ENCODE peak calls at places on chromosomes 7 and 10, in eight cellular contexts. E is HCT116, C is K562, J is IMR-90, M is HepG2, U is GM12878, I is SK-N-SH, R is H1. D is an unnamed sample.

GRCh38 chr7:50304911-50305621 is 550 bp downstream of the IKZF1 start:
- DNase-seq in C (no peak), E (no peak), I (peak; percentile 25), J (no peak), U (no peak), M (no peak), R (no peak), D (no peak)

GRCh38 chr10:44894691-44895090 is 16.4 kb upstream of the TMEM72 start:
- DNase-seq in I (no peak), C (no peak), M (no peak), E (no peak), J (no peak), U (no peak), R (no peak), D (no peak)

GRCh38 chr10:54496852-54497251 is 304.2 kb downstream of the PCDH15 start:
- DNase-seq in M (no peak), U (no peak), E (no peak), I (no peak), J (no peak), C (no peak), R (no peak), D (no peak)

GRCh38 chr10:115572740-115573455 is 479.7 kb downstream of the ATRNL1 start:
- DNase-seq in U (no peak), C (no peak), I (peak; percentile 12), E (peak; percentile 7), J (no peak), M (no peak), R (no peak), D (peak; percentile 2)

GRCh38 chr7:44193011-44193802 is 4.0 kb upstream of the GCK start:
- DNase-seq in M (no peak), J (no peak), I (no peak), E (no peak), R (no peak), C (peak; percentile 70), U (no peak), D (no peak)

GRCh38 chr10:24552346-24553016 is 171.2 kb downstream of the ARHGAP21 start:
- DNase-seq in C (peak; percentile 85), E (peak; percentile 83), U (no peak), R (peak; percentile 98), J (no peak), I (peak; percentile 23), M (peak; percentile 35), D (peak; percentile 30)

GRCh38 chr10:91034494-91035157 is 113.7 kb upstream of the ANKRD1 start:
- DNase-seq in M (peak; percentile 9), C (no peak), R (no peak), I (no peak), J (peak; percentile 19), U (no peak), E (no peak), D (no peak)

GRCh38 chr7:127207806-127208205 is 44.9 kb downstream of the GRM8 start:
- DNase-seq in J (no peak), U (no peak), R (no peak), I (no peak), M (no peak), E (no peak), C (no peak), D (no peak)

GRCh38 chr10:63465293-63466167 is at the start of gene JMJD1C:
- DNase-seq in C (peak; percentile 87), R (peak; percentile 63), U (no peak), E (peak; percentile 72), M (peak; percentile 62), J (peak; percentile 84), I (peak; percentile 91), D (peak; percentile 89)

GRCh38 chr10:99548041-99548530 is 15.3 kb downstream of the NKX2-3 start:
- DNase-seq in C (no peak), R (no peak), J (peak; percentile 8), U (no peak), I (peak; percentile 35), M (peak; percentile 32), E (peak; percentile 50), D (peak; percentile 65)

GRCh38 chr7:10632707-10633106 is 341.0 kb upstream of the PHF14 start:
- DNase-seq in E (no peak), U (no peak), R (no peak), C (no peak), I (no peak), M (no peak), J (no peak), D (no peak)

GRCh38 chr10:25959540-25960232 is 25.7 kb downstream of the MYO3A start:
- DNase-seq in I (no peak), U (no peak), R (no peak), M (no peak), J (no peak), C (no peak), E (no peak), D (no peak)

GRCh38 chr7:46146454-46147255 is 225.6 kb upstream of the IGFBP3 start:
- DNase-seq in E (no peak), U (no peak), M (no peak), C (no peak), R (no peak), I (peak; percentile 21), J (peak; percentile 70), D (peak; percentile 61)

GRCh38 chr7:159091480-159092475 is 52.9 kb downstream of the VIPR2 start:
- DNase-seq in C (no peak), J (no peak), M (no peak), I (no peak), E (no peak), U (no peak), R (no peak), D (no peak)

GRCh38 chr7:38007096-38007495 is 86.7 kb downstream of the EPDR1 start:
- DNase-seq in C (no peak), J (no peak), M (no peak), R (no peak), U (no peak), I (no peak), E (no peak), D (no peak)

GRCh38 chr7:69812756-69813155 is 214.5 kb downstream of the AUTS2 start:
- DNase-seq in E (no peak), C (no peak), M (no peak), R (no peak), J (no peak), U (no peak), I (no peak), D (no peak)

GRCh38 chr10:84156768-84157167 is 16.8 kb upstream of the GPR15LG start:
- DNase-seq in R (no peak), C (no peak), M (no peak), J (peak; percentile 10), I (no peak), U (no peak), E (no peak), D (no peak)

GRCh38 chr7:158026636-158027265 is 560.9 kb downstream of the PTPRN2 start:
- DNase-seq in C (no peak), E (no peak), I (no peak), R (no peak), M (no peak), J (no peak), U (no peak), D (no peak)

GRCh38 chr7:82183633-82184032 is 259.9 kb downstream of the CACNA2D1 start:
- DNase-seq in C (no peak), M (no peak), J (peak; percentile 87), R (no peak), I (no peak), U (no peak), E (no peak), D (no peak)

GRCh38 chr7:156120552-156120951 is 308.3 kb upstream of the SHH start:
- DNase-seq in I (no peak), U (no peak), M (no peak), R (no peak), C (no peak), E (no peak), J (no peak), D (no peak)

DNA sequence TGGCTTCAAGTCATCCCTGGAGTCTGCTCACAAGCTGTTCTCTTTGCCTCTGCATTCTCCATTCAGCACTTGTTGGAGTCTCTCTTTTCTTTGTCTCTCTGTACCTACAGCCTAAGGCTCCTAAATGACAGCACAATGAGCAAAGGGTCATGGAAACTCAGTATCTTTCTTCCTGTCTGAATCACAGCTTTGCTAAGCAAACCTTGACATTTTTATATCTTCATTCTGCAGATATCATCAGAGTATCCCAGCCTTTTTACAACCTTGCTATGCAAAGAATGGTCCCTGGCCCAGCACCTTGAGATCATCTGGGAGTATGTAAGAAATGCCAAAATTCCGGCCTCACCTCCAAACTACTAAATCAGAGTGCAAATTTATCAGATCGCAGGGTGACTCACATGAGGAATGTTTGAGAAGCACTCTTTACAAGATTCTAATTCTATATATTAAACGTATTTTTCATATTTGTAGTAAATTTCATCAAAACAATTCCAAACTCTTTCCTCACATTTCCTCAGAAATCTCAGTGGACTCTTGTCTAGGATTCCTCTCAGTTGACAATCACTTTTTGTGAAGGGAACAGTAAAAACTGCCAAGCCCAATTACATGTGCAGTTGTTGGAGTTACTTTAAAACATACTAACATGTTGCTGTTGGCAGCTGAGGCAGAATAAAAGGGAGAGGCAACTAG is 10.9 kb upstream of the LIPA start:
- DNase-seq in J (peak; percentile 19), U (no peak), I (no peak), R (no peak), E (no peak), C (no peak), M (no peak), D (peak; percentile 25)
- TF ChIP-seq RAD21 in J (no peak), U (no peak), I (no peak), R (no peak), E (no peak), C (no peak), M (no peak), D (no peak)

DNA sequence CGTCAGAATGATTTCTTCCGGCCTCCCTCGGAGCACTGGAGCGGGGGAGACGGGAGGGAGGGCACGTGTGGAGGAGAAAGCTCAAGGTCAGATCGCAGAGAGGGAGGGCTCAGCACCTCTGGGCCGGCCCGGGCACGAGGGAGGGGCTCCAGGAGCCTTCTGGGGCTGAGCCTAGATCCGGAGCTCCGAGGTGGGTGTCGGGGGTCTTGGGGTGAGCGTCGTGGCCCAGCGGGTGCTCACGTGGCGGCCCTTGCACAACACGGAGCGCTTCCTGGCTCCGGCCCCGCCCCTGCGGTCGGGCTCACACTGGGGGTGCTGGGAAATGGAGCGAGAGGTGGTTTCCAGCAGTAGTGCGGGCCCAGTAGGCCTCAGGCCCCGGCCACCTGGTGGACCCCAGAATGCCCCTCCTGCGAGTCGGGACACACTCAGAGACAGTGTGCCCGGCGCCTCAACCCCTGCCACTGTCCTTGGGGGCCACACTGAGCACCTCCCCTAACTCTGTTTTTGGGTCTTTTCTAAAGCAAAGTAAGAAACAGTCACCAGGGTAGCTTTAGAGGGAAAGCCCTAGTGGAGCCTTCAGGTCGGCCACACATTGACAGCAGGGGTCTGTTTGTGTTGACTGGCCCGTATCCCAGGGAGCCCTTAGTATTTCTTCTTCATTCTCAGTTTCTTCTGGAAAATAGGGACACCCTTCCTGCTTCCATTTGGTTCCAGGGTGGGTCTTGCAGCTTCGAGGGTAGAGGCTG is 798 bp downstream of the PPIF start:
- DNase-seq in M (peak; percentile 45), C (peak; percentile 82), J (peak; percentile 69), E (peak; percentile 8), I (peak; percentile 78), R (no peak), U (no peak), D (peak; percentile 62)
- H3K9me3 ChIP-seq in M (no peaks in the 10 kb centered on the region), C (no peaks in the 10 kb centered on the region), J (no peaks in the 10 kb centered on the region), E (no peaks in the 10 kb centered on the region), I (no peaks in the 10 kb centered on the region), R (no peaks in the 10 kb centered on the region), U (no peaks in the 10 kb centered on the region), D (no peaks in the 10 kb centered on the region)

GRCh38 chr10:125375210-125375609 is 214.8 kb upstream of the CTBP2 start:
- DNase-seq in M (no peak), J (peak; percentile 2), C (no peak), E (peak; percentile 29), U (no peak), R (no peak), I (no peak), D (peak; percentile 30)
- TF ChIP-seq RAD21 in M (no peak), J (peak; percentile 13), C (no peak), E (peak; percentile 81), U (peak; percentile 5), R (peak; percentile 23), I (no peak), D (peak; percentile 41)

GRCh38 chr7:149564340-149565095 is 66.9 kb upstream of the ZNF746 start:
- DNase-seq in M (no peak), C (peak; percentile 53), U (no peak), E (no peak), R (no peak), I (no peak), J (no peak), D (no peak)
- H3K9me3 ChIP-seq in M (no peaks in the 10 kb centered on the region), C (no peaks in the 10 kb centered on the region), U (peaks cover 3% of the 10 kb centered on the region), E (no peaks in the 10 kb centered on the region), R (no peaks in the 10 kb centered on the region), I (peaks cover 26% of the 10 kb centered on the region), J (peaks cover 5% of the 10 kb centered on the region), D (peaks cover 11% of the 10 kb centered on the region)

D was measured in A549.